ENCODE peak calls at places on chromosome 7, in five cellular contexts. C is H9, M is H1, I is mesendoderm, J is neuronal stem cell. Y is an unnamed sample.

GRCh38 chr7:28155964-28156363 is 24.6 kb downstream of the JAZF1 start:
- DNase-seq in J (no peak), M (no peak), I (no peak), C (no peak), Y (peak; percentile 46)

GRCh38 chr7:1175967-1176851 is 16.2 kb upstream of the ZFAND2A start:
- DNase-seq in C (peak; percentile 88), I (peak; percentile 79), J (peak; percentile 80), M (no peak), Y (peak; percentile 76)

GRCh38 chr7:47392241-47392759 is 189.6 kb downstream of the TNS3 start:
- DNase-seq in J (no peak), C (no peak), I (no peak), M (no peak), Y (no peak)

GRCh38 chr7:127809285-127809702 is 157.3 kb downstream of the SND1 start:
- DNase-seq in J (no peak), C (no peak), I (no peak), M (no peak), Y (peak; percentile 70)

GRCh38 chr7:95054386-95054785 is 147.0 kb downstream of the PPP1R9A start:
- DNase-seq in M (no peak), I (no peak), J (no peak), C (no peak), Y (no peak)

GRCh38 chr7:158498443-158499108 is 89.0 kb downstream of the PTPRN2 start:
- DNase-seq in C (no peak), J (no peak), I (no peak), M (no peak), Y (no peak)

GRCh38 chr7:68503400-68503799 is 1094.9 kb upstream of the AUTS2 start:
- DNase-seq in J (no peak), C (no peak), M (no peak), I (no peak), Y (no peak)

GRCh38 chr7:48350515-48350914 is 179.3 kb downstream of the ABCA13 start:
- DNase-seq in J (no peak), C (no peak), I (no peak), M (no peak), Y (no peak)

GRCh38 chr7:107207459-107207858 is 38.7 kb downstream of the HBP1 start:
- DNase-seq in I (no peak), J (no peak), M (no peak), C (no peak), Y (no peak)

GRCh38 chr7:78197447-78197846 is 398.9 kb downstream of the PHTF2 start:
- DNase-seq in C (no peak), J (no peak), M (no peak), I (no peak), Y (peak; percentile 67)

GRCh38 chr7:10632707-10633106 is 341.0 kb upstream of the PHF14 start:
- DNase-seq in I (peak; percentile 81), J (no peak), C (no peak), M (no peak), Y (no peak)

GRCh38 chr7:42511027-42511426 is 274.0 kb upstream of the GLI3 start:
- DNase-seq in M (no peak), I (peak; percentile 71), J (no peak), C (no peak), Y (peak; percentile 22)

GRCh38 chr7:134514663-134515062 is 12.7 kb upstream of the AKR1B10 start:
- DNase-seq in J (peak; percentile 70), M (no peak), I (peak; percentile 81), C (no peak), Y (peak; percentile 80)

GRCh38 chr7:128259131-128260056 is 18.3 kb downstream of the LEP start:
- DNase-seq in J (no peak), M (no peak), C (no peak), I (peak; percentile 21), Y (peak; percentile 10)

GRCh38 chr7:16697507-16698199 is 51.7 kb downstream of the BZW2 start:
- DNase-seq in I (no peak), M (no peak), J (no peak), C (no peak), Y (no peak)

GRCh38 chr7:98423043-98423442 is 22.2 kb upstream of the BAIAP2L1 start:
- DNase-seq in M (no peak), C (no peak), I (peak; percentile 78), J (no peak), Y (peak; percentile 39)

GRCh38 chr7:20193242-20193777 is 23.9 kb downstream of the MACC1 start:
- DNase-seq in I (no peak), M (no peak), J (no peak), C (no peak), Y (no peak)

GRCh38 chr7:4817178-4817905 is 41.9 kb downstream of the AP5Z1 start:
- DNase-seq in J (no peak), C (peak; percentile 24), I (no peak), M (no peak), Y (no peak)

GRCh38 chr7:38548605-38549004 is 82.6 kb downstream of the AMPH start:
- DNase-seq in I (no peak), J (no peak), C (no peak), M (no peak), Y (no peak)

GRCh38 chr7:44451123-44451522 is 39.3 kb downstream of the NUDCD3 start:
- DNase-seq in J (no peak), M (no peak), C (no peak), I (no peak), Y (no peak)

DNA sequence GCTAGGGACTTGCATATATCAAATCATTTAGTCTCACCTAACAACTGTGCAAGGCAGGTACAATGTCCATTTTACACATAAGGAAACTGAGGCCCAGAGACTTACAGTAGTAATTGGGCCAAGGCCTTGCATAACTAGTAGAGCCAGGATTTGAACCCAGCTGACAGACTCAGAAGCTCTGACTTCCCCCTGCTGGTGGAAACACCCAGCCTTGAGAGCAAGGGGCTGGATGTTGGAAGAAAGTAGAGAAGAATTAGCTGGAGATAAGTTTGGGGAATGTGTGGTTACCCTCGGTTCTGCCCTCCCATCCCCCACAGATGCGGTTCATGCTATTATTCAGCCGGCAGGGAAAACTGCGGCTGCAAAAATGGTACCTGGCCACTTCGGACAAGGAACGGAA is 2.0 kb downstream of the AP1S1 start:
- DNase-seq in I (peak; percentile 61), M (no peak), J (no peak), C (no peak), Y (no peak)
- H2BK5ac ChIP-seq in I (no peak overlapping the region), M (peak overlapping the region; percentile 47), J (no peak overlapping the region), C (no peak overlapping the region), Y (no peak overlapping the region)

GRCh38 chr7:129824291-129825004 is 128.3 kb downstream of the UBE2H start:
- DNase-seq in M (no peak), I (no peak), J (no peak), C (no peak), Y (no peak)
- H2BK120ac ChIP-seq in M (no peak overlapping the region), I (no peak overlapping the region), J (no peak overlapping the region), C (no peak overlapping the region), Y (no peak overlapping the region)

DNA sequence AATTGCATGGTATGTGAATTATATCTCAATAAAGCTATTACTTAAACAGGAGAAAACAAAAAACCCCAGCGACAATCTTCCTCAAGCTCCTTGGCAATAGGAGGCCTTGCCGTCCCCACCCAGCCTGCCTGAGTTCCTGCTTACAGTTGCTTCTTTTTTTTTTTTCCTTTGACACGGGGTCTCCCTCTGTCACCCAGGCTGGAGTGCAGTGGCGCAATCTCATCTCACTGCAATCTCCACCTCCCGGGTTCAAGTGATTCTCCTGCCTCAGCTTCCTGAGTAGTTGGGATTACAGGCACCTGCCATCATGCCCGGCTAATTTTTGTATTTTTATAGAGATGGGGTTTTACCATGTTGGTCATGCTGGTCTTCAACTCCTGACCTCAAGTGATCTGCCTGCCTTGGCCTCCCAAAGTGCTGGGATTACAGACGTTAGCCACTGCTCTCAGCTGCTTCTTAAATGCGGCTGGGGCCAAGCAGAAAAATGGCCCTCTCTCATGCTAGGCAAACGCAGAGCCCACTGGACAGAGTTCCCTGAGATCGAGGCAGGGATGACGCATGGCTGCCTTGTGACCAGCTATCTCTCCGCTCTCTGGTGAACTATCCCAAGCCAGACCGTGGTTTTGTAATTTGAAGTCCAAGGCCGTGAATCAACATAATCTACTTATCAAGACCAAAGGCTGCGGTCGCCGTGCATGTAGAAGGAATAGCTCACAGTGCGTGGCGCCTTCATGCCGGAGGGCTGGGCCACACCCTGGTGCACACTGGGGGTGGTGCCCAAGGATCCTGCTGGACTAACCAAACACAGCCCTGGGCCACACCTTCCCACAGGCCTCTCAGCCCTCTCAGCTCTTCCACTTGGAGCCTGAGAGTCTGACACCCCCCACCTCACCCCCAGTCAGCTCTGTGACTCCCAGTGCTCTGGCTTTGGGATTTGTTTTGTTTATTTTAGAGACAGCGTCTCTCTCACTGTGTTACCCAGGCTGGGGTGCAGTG is 88.2 kb upstream of the CUX1 start:
- DNase-seq in C (no peak), M (no peak), J (no peak), I (no peak), Y (peak; percentile 94)
- H2AK5ac ChIP-seq in C (no peak overlapping the region), M (no peak overlapping the region), J (peak overlapping the region; percentile 92), I (no peak overlapping the region), Y (no peak overlapping the region)

GRCh38 chr7:27149817-27150567 is 2.4 kb downstream of the HOXA3 start:
- DNase-seq in I (no peak), J (no peak), M (no peak), C (no peak), Y (no peak)

GRCh38 chr7:27151945-27152815 is at the start of gene HOXA3:
- DNase-seq in C (no peak), M (no peak), J (no peak), I (no peak), Y (peak; percentile 50)

GRCh38 chr7:27150568-27151340 is 1.6 kb downstream of the HOXA3 start:
- DNase-seq in J (no peak), I (peak; percentile 79), M (no peak), C (peak; percentile 82), Y (peak; percentile 65)

GRCh38 chr7:27152816-27153486 is 568 bp upstream of the HOXA3 start:
- DNase-seq in C (peak; percentile 25), J (no peak), M (no peak), I (no peak), Y (no peak)

GRCh38 chr7:27151341-27151944 is 940 bp downstream of the HOXA3 start:
- DNase-seq in M (no peak), C (no peak), J (no peak), I (no peak), Y (no peak)
- H2BK5ac ChIP-seq in M (no peak overlapping the region), C (no peak overlapping the region), J (no peak overlapping the region), I (no peak overlapping the region), Y (no peak overlapping the region)

GRCh38 chr7:35465791-35466336 is 212.0 kb upstream of the TBX20 start:
- DNase-seq in M (no peak), C (no peak), I (peak; percentile 34), J (no peak), Y (no peak)
- H2BK120ac ChIP-seq in M (no peak overlapping the region), C (no peak overlapping the region), I (no peak overlapping the region), J (no peak overlapping the region), Y (no peak overlapping the region)

GRCh38 chr7:105808703-105809590 is 67.5 kb downstream of the ATXN7L1 start:
- DNase-seq in M (no peak), I (no peak), C (no peak), J (no peak), Y (peak; percentile 55)
- H2AK5ac ChIP-seq in M (no peak overlapping the region), I (no peak overlapping the region), C (no peak overlapping the region), J (no peak overlapping the region), Y (no peak overlapping the region)

DNA sequence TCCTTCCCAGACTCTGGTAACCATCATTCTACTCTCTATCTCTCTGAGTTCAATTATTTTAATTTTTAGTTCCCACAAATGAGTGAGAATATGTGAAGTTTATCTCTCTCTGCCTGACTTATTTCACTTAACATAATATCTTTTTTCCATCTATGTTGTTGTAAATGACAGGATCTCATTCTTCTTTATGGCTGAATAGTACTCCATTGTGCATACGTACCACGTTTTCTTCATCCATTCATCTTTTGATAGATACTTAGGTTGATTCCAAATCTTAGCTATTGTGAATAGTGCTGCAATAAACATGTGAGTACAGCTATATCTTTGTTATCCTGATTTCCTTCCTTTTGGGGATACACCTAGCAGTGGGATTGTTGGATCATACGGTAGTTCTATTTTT is 23.9 kb downstream of the RPA3 start:
- DNase-seq in M (no peak), J (no peak), I (no peak), C (no peak), Y (no peak)
- H2BK5ac ChIP-seq in M (no peak overlapping the region), J (no peak overlapping the region), I (no peak overlapping the region), C (no peak overlapping the region), Y (no peak overlapping the region)

GRCh38 chr7:135761751-135762488 is 13.3 kb upstream of the FAM180A start:
- DNase-seq in I (no peak), J (no peak), M (no peak), C (no peak), Y (peak; percentile 69)
- H2BK120ac ChIP-seq in I (no peak overlapping the region), J (peak overlapping the region; percentile 19), M (no peak overlapping the region), C (no peak overlapping the region), Y (peak overlapping the region; percentile 91)